ENCODE peak calls at places on chromosomes 7 and 10, in ten cellular contexts. One of them, this sample, is unnamed.

GRCh38 chr7:100598425-100598824 is 3.7 kb upstream of the PCOLCE start:
- DNase-seq in tibial artery: no peak
- DNase-seq in astrocyte: no peak
- DNase-seq in body of pancreas: no peak
- DNase-seq in Calu3: no peak
- DNase-seq in nephron progenitor cell: no peak
- DNase-seq in endodermal cell: no peak
- DNase-seq in lower leg skin: no peak
- DNase-seq in gastrocnemius medialis: no peak
- DNase-seq in left ventricle myocardium inferior: no peak
- DNase-seq in this sample: no peak

GRCh38 chr7:141354251-141354650 is 197.0 kb upstream of the AGK start:
- DNase-seq in lower leg skin: no peak
- DNase-seq in Calu3: no peak
- DNase-seq in astrocyte: peak
- DNase-seq in endodermal cell: no peak
- DNase-seq in tibial artery: no peak
- DNase-seq in left ventricle myocardium inferior: no peak
- DNase-seq in gastrocnemius medialis: no peak
- DNase-seq in body of pancreas: no peak
- DNase-seq in nephron progenitor cell: no peak
- DNase-seq in this sample: no peak

GRCh38 chr10:73096041-73096451 is 620 bp downstream of the P4HA1 start:
- DNase-seq in gastrocnemius medialis: peak
- DNase-seq in left ventricle myocardium inferior: peak
- DNase-seq in astrocyte: peak
- DNase-seq in endodermal cell: peak
- DNase-seq in lower leg skin: peak
- DNase-seq in Calu3: peak
- DNase-seq in tibial artery: peak
- DNase-seq in body of pancreas: peak
- DNase-seq in nephron progenitor cell: peak
- DNase-seq in this sample: no peak

GRCh38 chr7:98903246-98903645 is 24.9 kb downstream of the TRRAP start:
- DNase-seq in gastrocnemius medialis: no peak
- DNase-seq in nephron progenitor cell: no peak
- DNase-seq in tibial artery: no peak
- DNase-seq in endodermal cell: no peak
- DNase-seq in body of pancreas: no peak
- DNase-seq in lower leg skin: no peak
- DNase-seq in Calu3: no peak
- DNase-seq in left ventricle myocardium inferior: no peak
- DNase-seq in astrocyte: no peak
- DNase-seq in this sample: no peak

GRCh38 chr7:140585333-140585732 is 55.3 kb downstream of the DENND2A start:
- DNase-seq in lower leg skin: no peak
- DNase-seq in left ventricle myocardium inferior: no peak
- DNase-seq in body of pancreas: no peak
- DNase-seq in nephron progenitor cell: no peak
- DNase-seq in tibial artery: no peak
- DNase-seq in endodermal cell: no peak
- DNase-seq in gastrocnemius medialis: no peak
- DNase-seq in astrocyte: no peak
- DNase-seq in Calu3: no peak
- DNase-seq in this sample: no peak

GRCh38 chr10:125154529-125154928 is 5.8 kb downstream of the CTBP2 start:
- DNase-seq in lower leg skin: no peak
- DNase-seq in gastrocnemius medialis: no peak
- DNase-seq in tibial artery: peak
- DNase-seq in endodermal cell: no peak
- DNase-seq in astrocyte: no peak
- DNase-seq in body of pancreas: no peak
- DNase-seq in nephron progenitor cell: no peak
- DNase-seq in left ventricle myocardium inferior: no peak
- DNase-seq in Calu3: no peak
- DNase-seq in this sample: no peak

GRCh38 chr10:80207768-80208385 is 2.5 kb upstream of the ANXA11 start:
- DNase-seq in Calu3: no peak
- DNase-seq in astrocyte: no peak
- DNase-seq in body of pancreas: no peak
- DNase-seq in gastrocnemius medialis: no peak
- DNase-seq in tibial artery: no peak
- DNase-seq in nephron progenitor cell: no peak
- DNase-seq in left ventricle myocardium inferior: no peak
- DNase-seq in lower leg skin: no peak
- DNase-seq in endodermal cell: no peak
- DNase-seq in this sample: no peak

GRCh38 chr7:129865093-129865931 is 87.4 kb downstream of the UBE2H start:
- DNase-seq in lower leg skin: no peak
- DNase-seq in nephron progenitor cell: no peak
- DNase-seq in gastrocnemius medialis: no peak
- DNase-seq in left ventricle myocardium inferior: no peak
- DNase-seq in endodermal cell: no peak
- DNase-seq in body of pancreas: no peak
- DNase-seq in tibial artery: no peak
- DNase-seq in Calu3: no peak
- DNase-seq in astrocyte: no peak
- DNase-seq in this sample: no peak

GRCh38 chr10:24518981-24519597 is 204.6 kb downstream of the ARHGAP21 start:
- DNase-seq in left ventricle myocardium inferior: peak
- DNase-seq in nephron progenitor cell: peak
- DNase-seq in endodermal cell: peak
- DNase-seq in gastrocnemius medialis: peak
- DNase-seq in tibial artery: no peak
- DNase-seq in lower leg skin: no peak
- DNase-seq in Calu3: peak
- DNase-seq in body of pancreas: peak
- DNase-seq in astrocyte: peak
- DNase-seq in this sample: peak

GRCh38 chr10:24513155-24513554 is 210.5 kb downstream of the ARHGAP21 start:
- DNase-seq in Calu3: peak
- DNase-seq in astrocyte: peak
- DNase-seq in tibial artery: no peak
- DNase-seq in gastrocnemius medialis: no peak
- DNase-seq in nephron progenitor cell: no peak
- DNase-seq in lower leg skin: no peak
- DNase-seq in left ventricle myocardium inferior: no peak
- DNase-seq in endodermal cell: peak
- DNase-seq in body of pancreas: no peak
- DNase-seq in this sample: no peak

GRCh38 chr10:24519950-24520349 is 203.7 kb downstream of the ARHGAP21 start:
- DNase-seq in gastrocnemius medialis: no peak
- DNase-seq in endodermal cell: peak
- DNase-seq in nephron progenitor cell: no peak
- DNase-seq in tibial artery: no peak
- DNase-seq in Calu3: no peak
- DNase-seq in left ventricle myocardium inferior: no peak
- DNase-seq in lower leg skin: no peak
- DNase-seq in body of pancreas: no peak
- DNase-seq in astrocyte: no peak
- DNase-seq in this sample: no peak

GRCh38 chr10:24515481-24515880 is 208.2 kb downstream of the ARHGAP21 start:
- DNase-seq in left ventricle myocardium inferior: no peak
- DNase-seq in nephron progenitor cell: no peak
- DNase-seq in astrocyte: no peak
- DNase-seq in Calu3: no peak
- DNase-seq in endodermal cell: no peak
- DNase-seq in lower leg skin: no peak
- DNase-seq in tibial artery: no peak
- DNase-seq in gastrocnemius medialis: no peak
- DNase-seq in body of pancreas: no peak
- DNase-seq in this sample: no peak

DNA sequence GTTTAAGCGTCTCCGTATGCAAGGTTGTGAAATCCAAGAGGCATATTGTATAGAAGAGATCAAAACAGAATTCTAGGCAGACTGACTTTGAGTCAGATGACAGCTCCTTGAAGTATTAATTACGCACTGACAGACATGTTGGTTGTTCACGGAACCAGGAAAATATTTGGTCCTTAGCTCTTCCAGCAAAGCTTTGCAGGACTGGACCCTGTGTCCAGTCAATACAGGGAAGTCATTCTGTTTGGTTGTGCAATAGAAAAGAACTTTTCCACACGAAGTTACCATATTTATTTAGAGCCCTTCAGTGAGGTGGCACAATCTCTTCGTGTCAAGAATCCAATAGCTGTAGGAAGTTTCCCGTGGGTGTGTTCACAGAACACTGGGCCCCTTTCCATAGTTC is 205.3 kb downstream of the ARHGAP21 start:
- DNase-seq in body of pancreas: no peak
- DNase-seq in endodermal cell: no peak
- DNase-seq in tibial artery: no peak
- DNase-seq in astrocyte: no peak
- DNase-seq in nephron progenitor cell: no peak
- DNase-seq in left ventricle myocardium inferior: no peak
- DNase-seq in lower leg skin: no peak
- DNase-seq in Calu3: no peak
- DNase-seq in gastrocnemius medialis: no peak
- DNase-seq in this sample: no peak
- TF ChIP-seq CTCF in body of pancreas: no peak
- TF ChIP-seq CTCF in endodermal cell: no peak
- TF ChIP-seq CTCF in tibial artery: no peak
- TF ChIP-seq CTCF in astrocyte: no peak
- TF ChIP-seq CTCF in nephron progenitor cell: no peak
- TF ChIP-seq CTCF in left ventricle myocardium inferior: no peak
- TF ChIP-seq CTCF in lower leg skin: no peak
- TF ChIP-seq CTCF in Calu3: no peak
- TF ChIP-seq CTCF in gastrocnemius medialis: no peak
- TF ChIP-seq CTCF in this sample: no peak

GRCh38 chr7:127978421-127978820 is 52.8 kb downstream of the LRRC4 start:
- DNase-seq in Calu3: no peak
- DNase-seq in nephron progenitor cell: no peak
- DNase-seq in tibial artery: no peak
- DNase-seq in gastrocnemius medialis: no peak
- DNase-seq in astrocyte: no peak
- DNase-seq in body of pancreas: no peak
- DNase-seq in endodermal cell: no peak
- DNase-seq in left ventricle myocardium inferior: no peak
- DNase-seq in lower leg skin: no peak
- DNase-seq in this sample: no peak

GRCh38 chr7:127979113-127979727 is 52.0 kb downstream of the LRRC4 start:
- DNase-seq in Calu3: peak
- DNase-seq in tibial artery: no peak
- DNase-seq in gastrocnemius medialis: no peak
- DNase-seq in left ventricle myocardium inferior: no peak
- DNase-seq in endodermal cell: peak
- DNase-seq in body of pancreas: no peak
- DNase-seq in astrocyte: no peak
- DNase-seq in lower leg skin: no peak
- DNase-seq in nephron progenitor cell: no peak
- DNase-seq in this sample: no peak

GRCh38 chr7:127980901-127981300 is 50.3 kb downstream of the LRRC4 start:
- DNase-seq in astrocyte: no peak
- DNase-seq in tibial artery: no peak
- DNase-seq in lower leg skin: no peak
- DNase-seq in nephron progenitor cell: no peak
- DNase-seq in endodermal cell: no peak
- DNase-seq in left ventricle myocardium inferior: no peak
- DNase-seq in body of pancreas: no peak
- DNase-seq in gastrocnemius medialis: no peak
- DNase-seq in Calu3: no peak
- DNase-seq in this sample: no peak

GRCh38 chr7:127981965-127982364 is 49.3 kb downstream of the LRRC4 start:
- DNase-seq in body of pancreas: no peak
- DNase-seq in lower leg skin: no peak
- DNase-seq in gastrocnemius medialis: no peak
- DNase-seq in left ventricle myocardium inferior: no peak
- DNase-seq in endodermal cell: no peak
- DNase-seq in Calu3: no peak
- DNase-seq in tibial artery: no peak
- DNase-seq in astrocyte: no peak
- DNase-seq in nephron progenitor cell: no peak
- DNase-seq in this sample: no peak

DNA sequence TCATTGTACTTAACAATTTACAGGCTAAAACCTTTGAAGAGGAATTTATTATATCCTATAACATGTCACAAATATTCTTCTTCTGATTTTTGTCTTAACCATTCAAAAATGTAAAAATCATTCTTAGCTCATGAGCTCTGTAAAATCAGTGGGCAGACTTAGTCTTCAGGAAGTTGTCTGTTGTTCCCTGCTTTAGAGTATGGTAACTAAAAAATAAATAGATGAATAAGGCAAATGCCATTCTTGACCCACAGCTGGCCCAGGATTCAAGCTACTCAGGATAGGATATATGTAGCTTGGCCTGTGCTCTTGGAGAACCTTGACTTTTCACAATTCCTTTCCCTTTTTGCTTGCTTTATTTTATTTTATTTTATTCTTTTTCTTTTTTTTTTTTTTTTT is 51.5 kb downstream of the LRRC4 start:
- DNase-seq in astrocyte: no peak
- DNase-seq in gastrocnemius medialis: no peak
- DNase-seq in tibial artery: no peak
- DNase-seq in left ventricle myocardium inferior: no peak
- DNase-seq in body of pancreas: no peak
- DNase-seq in endodermal cell: no peak
- DNase-seq in Calu3: no peak
- DNase-seq in lower leg skin: no peak
- DNase-seq in nephron progenitor cell: no peak
- DNase-seq in this sample: no peak
- TF ChIP-seq CTCF in astrocyte: no peak
- TF ChIP-seq CTCF in gastrocnemius medialis: no peak
- TF ChIP-seq CTCF in tibial artery: no peak
- TF ChIP-seq CTCF in left ventricle myocardium inferior: no peak
- TF ChIP-seq CTCF in body of pancreas: no peak
- TF ChIP-seq CTCF in endodermal cell: no peak
- TF ChIP-seq CTCF in Calu3: no peak
- TF ChIP-seq CTCF in lower leg skin: no peak
- TF ChIP-seq CTCF in nephron progenitor cell: no peak
- TF ChIP-seq CTCF in this sample: no peak

DNA sequence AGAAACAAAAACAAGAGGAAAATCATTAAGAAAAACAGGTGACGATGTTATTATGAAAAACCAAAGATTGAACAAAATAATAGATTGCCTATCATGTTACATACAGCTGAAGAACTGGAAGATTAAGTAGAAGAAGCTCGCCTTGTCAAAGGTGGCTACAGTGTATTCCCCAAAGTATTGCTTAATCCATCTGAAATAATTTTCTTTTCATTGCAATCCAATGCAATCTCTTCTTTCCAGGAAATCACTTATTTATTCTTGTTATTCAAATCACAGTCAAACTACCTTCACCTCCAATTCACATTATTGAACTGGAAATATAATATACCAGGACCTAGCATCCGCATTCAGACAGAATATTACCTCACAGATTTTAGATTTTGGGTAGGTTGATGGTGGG is 235.9 kb downstream of the AHR start:
- DNase-seq in nephron progenitor cell: no peak
- DNase-seq in astrocyte: no peak
- DNase-seq in Calu3: no peak
- DNase-seq in lower leg skin: no peak
- DNase-seq in body of pancreas: no peak
- DNase-seq in endodermal cell: no peak
- DNase-seq in tibial artery: no peak
- DNase-seq in left ventricle myocardium inferior: no peak
- DNase-seq in gastrocnemius medialis: no peak
- DNase-seq in this sample: no peak
- TF ChIP-seq CTCF in nephron progenitor cell: no peak
- TF ChIP-seq CTCF in astrocyte: no peak
- TF ChIP-seq CTCF in Calu3: no peak
- TF ChIP-seq CTCF in lower leg skin: no peak
- TF ChIP-seq CTCF in body of pancreas: no peak
- TF ChIP-seq CTCF in endodermal cell: no peak
- TF ChIP-seq CTCF in tibial artery: no peak
- TF ChIP-seq CTCF in left ventricle myocardium inferior: no peak
- TF ChIP-seq CTCF in gastrocnemius medialis: no peak
- TF ChIP-seq CTCF in this sample: no peak

GRCh38 chr7:106658504-106659368 is 2.2 kb downstream of the CCDC71L start:
- DNase-seq in tibial artery: no peak
- DNase-seq in body of pancreas: no peak
- DNase-seq in left ventricle myocardium inferior: no peak
- DNase-seq in astrocyte: no peak
- DNase-seq in Calu3: no peak
- DNase-seq in nephron progenitor cell: no peak
- DNase-seq in endodermal cell: no peak
- DNase-seq in gastrocnemius medialis: no peak
- DNase-seq in lower leg skin: no peak
- DNase-seq in this sample: no peak

GRCh38 chr7:106660862-106661720 is at the start of gene CCDC71L:
- DNase-seq in astrocyte: peak
- DNase-seq in tibial artery: peak
- DNase-seq in gastrocnemius medialis: peak
- DNase-seq in Calu3: peak
- DNase-seq in endodermal cell: peak
- DNase-seq in left ventricle myocardium inferior: peak
- DNase-seq in nephron progenitor cell: peak
- DNase-seq in lower leg skin: peak
- DNase-seq in body of pancreas: peak
- DNase-seq in this sample: peak

GRCh38 chr7:106659369-106659962 is 1.5 kb downstream of the CCDC71L start:
- DNase-seq in left ventricle myocardium inferior: no peak
- DNase-seq in body of pancreas: no peak
- DNase-seq in Calu3: no peak
- DNase-seq in tibial artery: no peak
- DNase-seq in lower leg skin: no peak
- DNase-seq in nephron progenitor cell: no peak
- DNase-seq in gastrocnemius medialis: no peak
- DNase-seq in endodermal cell: no peak
- DNase-seq in astrocyte: peak
- DNase-seq in this sample: no peak

GRCh38 chr7:106657085-106657991 is 3.6 kb downstream of the CCDC71L start:
- DNase-seq in left ventricle myocardium inferior: no peak
- DNase-seq in tibial artery: no peak
- DNase-seq in endodermal cell: no peak
- DNase-seq in nephron progenitor cell: no peak
- DNase-seq in body of pancreas: no peak
- DNase-seq in Calu3: no peak
- DNase-seq in astrocyte: peak
- DNase-seq in lower leg skin: no peak
- DNase-seq in gastrocnemius medialis: no peak
- DNase-seq in this sample: no peak

GRCh38 chr7:106659963-106660861 is 746 bp downstream of the CCDC71L start:
- DNase-seq in Calu3: peak
- DNase-seq in left ventricle myocardium inferior: peak
- DNase-seq in astrocyte: peak
- DNase-seq in endodermal cell: peak
- DNase-seq in lower leg skin: peak
- DNase-seq in gastrocnemius medialis: peak
- DNase-seq in tibial artery: peak
- DNase-seq in nephron progenitor cell: peak
- DNase-seq in body of pancreas: peak
- DNase-seq in this sample: peak
- TF ChIP-seq CTCF in Calu3: peak
- TF ChIP-seq CTCF in left ventricle myocardium inferior: peak
- TF ChIP-seq CTCF in astrocyte: peak
- TF ChIP-seq CTCF in endodermal cell: peak
- TF ChIP-seq CTCF in lower leg skin: no peak
- TF ChIP-seq CTCF in gastrocnemius medialis: peak
- TF ChIP-seq CTCF in tibial artery: peak
- TF ChIP-seq CTCF in nephron progenitor cell: peak
- TF ChIP-seq CTCF in body of pancreas: peak
- TF ChIP-seq CTCF in this sample: no peak

This sample was measured in omental fat pad.